ENCODE peak calls at places on chromosomes 1 and 21, in eight cellular contexts. One of them, this sample, is unnamed.

GRCh38 chr1:206469411-206469932 is 804 bp upstream of the IKBKE start:
- DNase-seq in NCI-H1105: no peak
- DNase-seq in ureter: no peak
- DNase-seq in left ventricle myocardium superior: no peak
- DNase-seq in kidney glomerular epithelial cell: peak
- DNase-seq in AG04450: no peak
- DNase-seq in stimulated activated CD8-positive, alpha-beta memory T cell treated with anti-CD3 and anti-CD28 coated beads, Interleukin-2, amount 100 ng/mL, for 1 hour: no peak
- DNase-seq in T-helper 2 cell: no peak
- DNase-seq in this sample: no peak

GRCh38 chr21:34278451-34278850 is 85.4 kb upstream of the KCNE2 start:
- DNase-seq in NCI-H1105: no peak
- DNase-seq in ureter: no peak
- DNase-seq in left ventricle myocardium superior: no peak
- DNase-seq in kidney glomerular epithelial cell: no peak
- DNase-seq in AG04450: no peak
- DNase-seq in stimulated activated CD8-positive, alpha-beta memory T cell treated with anti-CD3 and anti-CD28 coated beads, Interleukin-2, amount 100 ng/mL, for 1 hour: no peak
- DNase-seq in T-helper 2 cell: no peak
- DNase-seq in this sample: no peak

GRCh38 chr1:204728045-204728444 is 42.5 kb upstream of the LRRN2 start:
- DNase-seq in NCI-H1105: no peak
- DNase-seq in ureter: peak
- DNase-seq in left ventricle myocardium superior: no peak
- DNase-seq in kidney glomerular epithelial cell: no peak
- DNase-seq in AG04450: no peak
- DNase-seq in stimulated activated CD8-positive, alpha-beta memory T cell treated with anti-CD3 and anti-CD28 coated beads, Interleukin-2, amount 100 ng/mL, for 1 hour: no peak
- DNase-seq in T-helper 2 cell: no peak
- DNase-seq in this sample: no peak

GRCh38 chr1:20487236-20487590 is 1.2 kb upstream of the CAMK2N1 start:
- DNase-seq in NCI-H1105: no peak
- DNase-seq in ureter: no peak
- DNase-seq in left ventricle myocardium superior: no peak
- DNase-seq in kidney glomerular epithelial cell: no peak
- DNase-seq in AG04450: no peak
- DNase-seq in stimulated activated CD8-positive, alpha-beta memory T cell treated with anti-CD3 and anti-CD28 coated beads, Interleukin-2, amount 100 ng/mL, for 1 hour: no peak
- DNase-seq in T-helper 2 cell: no peak
- DNase-seq in this sample: no peak

GRCh38 chr21:30408782-30409494 is 13.1 kb downstream of the KRTAP13-1 start:
- DNase-seq in NCI-H1105: peak
- DNase-seq in ureter: no peak
- DNase-seq in left ventricle myocardium superior: peak
- DNase-seq in kidney glomerular epithelial cell: peak
- DNase-seq in AG04450: no peak
- DNase-seq in stimulated activated CD8-positive, alpha-beta memory T cell treated with anti-CD3 and anti-CD28 coated beads, Interleukin-2, amount 100 ng/mL, for 1 hour: no peak
- DNase-seq in T-helper 2 cell: no peak
- DNase-seq in this sample: no peak

GRCh38 chr21:29671728-29672127 is 268.1 kb downstream of the GRIK1 start:
- DNase-seq in NCI-H1105: no peak
- DNase-seq in ureter: no peak
- DNase-seq in left ventricle myocardium superior: no peak
- DNase-seq in kidney glomerular epithelial cell: no peak
- DNase-seq in AG04450: no peak
- DNase-seq in stimulated activated CD8-positive, alpha-beta memory T cell treated with anti-CD3 and anti-CD28 coated beads, Interleukin-2, amount 100 ng/mL, for 1 hour: no peak
- DNase-seq in T-helper 2 cell: no peak
- DNase-seq in this sample: no peak

GRCh38 chr1:24859063-24860010 is 70.7 kb downstream of the RUNX3 start:
- DNase-seq in NCI-H1105: no peak
- DNase-seq in ureter: no peak
- DNase-seq in left ventricle myocardium superior: no peak
- DNase-seq in kidney glomerular epithelial cell: no peak
- DNase-seq in AG04450: no peak
- DNase-seq in stimulated activated CD8-positive, alpha-beta memory T cell treated with anti-CD3 and anti-CD28 coated beads, Interleukin-2, amount 100 ng/mL, for 1 hour: no peak
- DNase-seq in T-helper 2 cell: no peak
- DNase-seq in this sample: no peak

GRCh38 chr1:230317823-230318819 is 108.0 kb downstream of the PGBD5 start:
- DNase-seq in NCI-H1105: no peak
- DNase-seq in ureter: no peak
- DNase-seq in left ventricle myocardium superior: no peak
- DNase-seq in kidney glomerular epithelial cell: no peak
- DNase-seq in AG04450: no peak
- DNase-seq in stimulated activated CD8-positive, alpha-beta memory T cell treated with anti-CD3 and anti-CD28 coated beads, Interleukin-2, amount 100 ng/mL, for 1 hour: no peak
- DNase-seq in T-helper 2 cell: no peak
- DNase-seq in this sample: no peak

GRCh38 chr1:184583837-184584236 is 170.8 kb downstream of the EDEM3 start:
- DNase-seq in NCI-H1105: no peak
- DNase-seq in ureter: no peak
- DNase-seq in left ventricle myocardium superior: no peak
- DNase-seq in kidney glomerular epithelial cell: no peak
- DNase-seq in AG04450: no peak
- DNase-seq in stimulated activated CD8-positive, alpha-beta memory T cell treated with anti-CD3 and anti-CD28 coated beads, Interleukin-2, amount 100 ng/mL, for 1 hour: no peak
- DNase-seq in T-helper 2 cell: no peak
- DNase-seq in this sample: no peak

GRCh38 chr1:97056386-97056785 is 334.8 kb downstream of the PTBP2 start:
- DNase-seq in NCI-H1105: no peak
- DNase-seq in ureter: no peak
- DNase-seq in left ventricle myocardium superior: no peak
- DNase-seq in kidney glomerular epithelial cell: no peak
- DNase-seq in AG04450: no peak
- DNase-seq in stimulated activated CD8-positive, alpha-beta memory T cell treated with anti-CD3 and anti-CD28 coated beads, Interleukin-2, amount 100 ng/mL, for 1 hour: no peak
- DNase-seq in T-helper 2 cell: no peak
- DNase-seq in this sample: no peak

GRCh38 chr1:116571215-116571919 is 541 bp upstream of the CD58 start:
- DNase-seq in NCI-H1105: no peak
- DNase-seq in ureter: no peak
- DNase-seq in left ventricle myocardium superior: peak
- DNase-seq in kidney glomerular epithelial cell: no peak
- DNase-seq in AG04450: no peak
- DNase-seq in stimulated activated CD8-positive, alpha-beta memory T cell treated with anti-CD3 and anti-CD28 coated beads, Interleukin-2, amount 100 ng/mL, for 1 hour: no peak
- DNase-seq in T-helper 2 cell: no peak
- DNase-seq in this sample: no peak

GRCh38 chr1:224169876-224170275 is 13.2 kb upstream of the DEGS1 start:
- DNase-seq in NCI-H1105: no peak
- DNase-seq in ureter: no peak
- DNase-seq in left ventricle myocardium superior: no peak
- DNase-seq in kidney glomerular epithelial cell: no peak
- DNase-seq in AG04450: no peak
- DNase-seq in stimulated activated CD8-positive, alpha-beta memory T cell treated with anti-CD3 and anti-CD28 coated beads, Interleukin-2, amount 100 ng/mL, for 1 hour: no peak
- DNase-seq in T-helper 2 cell: no peak
- DNase-seq in this sample: no peak

GRCh38 chr21:44299085-44299457 is 782 bp upstream of the PFKL start:
- DNase-seq in NCI-H1105: no peak
- DNase-seq in ureter: no peak
- DNase-seq in left ventricle myocardium superior: no peak
- DNase-seq in kidney glomerular epithelial cell: no peak
- DNase-seq in AG04450: no peak
- DNase-seq in stimulated activated CD8-positive, alpha-beta memory T cell treated with anti-CD3 and anti-CD28 coated beads, Interleukin-2, amount 100 ng/mL, for 1 hour: no peak
- DNase-seq in T-helper 2 cell: no peak
- DNase-seq in this sample: no peak

GRCh38 chr1:225670806-225671733 is 18.1 kb upstream of the ENAH start:
- DNase-seq in NCI-H1105: no peak
- DNase-seq in ureter: no peak
- DNase-seq in left ventricle myocardium superior: no peak
- DNase-seq in kidney glomerular epithelial cell: no peak
- DNase-seq in AG04450: no peak
- DNase-seq in stimulated activated CD8-positive, alpha-beta memory T cell treated with anti-CD3 and anti-CD28 coated beads, Interleukin-2, amount 100 ng/mL, for 1 hour: no peak
- DNase-seq in T-helper 2 cell: no peak
- DNase-seq in this sample: no peak

GRCh38 chr1:32972814-32973428 is 8.3 kb upstream of the RNF19B start:
- DNase-seq in NCI-H1105: peak
- DNase-seq in ureter: peak
- DNase-seq in left ventricle myocardium superior: peak
- DNase-seq in kidney glomerular epithelial cell: peak
- DNase-seq in AG04450: no peak
- DNase-seq in stimulated activated CD8-positive, alpha-beta memory T cell treated with anti-CD3 and anti-CD28 coated beads, Interleukin-2, amount 100 ng/mL, for 1 hour: no peak
- DNase-seq in T-helper 2 cell: no peak
- DNase-seq in this sample: peak

GRCh38 chr21:33949516-33950424 is 34.2 kb upstream of the ATP5PO start:
- DNase-seq in NCI-H1105: no peak
- DNase-seq in ureter: peak
- DNase-seq in left ventricle myocardium superior: no peak
- DNase-seq in kidney glomerular epithelial cell: no peak
- DNase-seq in AG04450: no peak
- DNase-seq in stimulated activated CD8-positive, alpha-beta memory T cell treated with anti-CD3 and anti-CD28 coated beads, Interleukin-2, amount 100 ng/mL, for 1 hour: peak
- DNase-seq in T-helper 2 cell: peak
- DNase-seq in this sample: no peak

GRCh38 chr1:117173006-117173405 is 37.7 kb downstream of the VTCN1 start:
- DNase-seq in NCI-H1105: no peak
- DNase-seq in ureter: no peak
- DNase-seq in left ventricle myocardium superior: no peak
- DNase-seq in kidney glomerular epithelial cell: no peak
- DNase-seq in AG04450: no peak
- DNase-seq in stimulated activated CD8-positive, alpha-beta memory T cell treated with anti-CD3 and anti-CD28 coated beads, Interleukin-2, amount 100 ng/mL, for 1 hour: no peak
- DNase-seq in T-helper 2 cell: no peak
- DNase-seq in this sample: no peak

GRCh38 chr1:98405581-98406059 is 255.9 kb upstream of the SNX7 start:
- DNase-seq in NCI-H1105: no peak
- DNase-seq in ureter: no peak
- DNase-seq in left ventricle myocardium superior: no peak
- DNase-seq in kidney glomerular epithelial cell: no peak
- DNase-seq in AG04450: no peak
- DNase-seq in stimulated activated CD8-positive, alpha-beta memory T cell treated with anti-CD3 and anti-CD28 coated beads, Interleukin-2, amount 100 ng/mL, for 1 hour: no peak
- DNase-seq in T-helper 2 cell: no peak
- DNase-seq in this sample: no peak

GRCh38 chr1:228794810-228795209 is 59.5 kb downstream of the RHOU start:
- DNase-seq in NCI-H1105: no peak
- DNase-seq in ureter: no peak
- DNase-seq in left ventricle myocardium superior: no peak
- DNase-seq in kidney glomerular epithelial cell: no peak
- DNase-seq in AG04450: no peak
- DNase-seq in stimulated activated CD8-positive, alpha-beta memory T cell treated with anti-CD3 and anti-CD28 coated beads, Interleukin-2, amount 100 ng/mL, for 1 hour: no peak
- DNase-seq in T-helper 2 cell: peak
- DNase-seq in this sample: peak

GRCh38 chr1:183163311-183163710 is 22.8 kb upstream of the LAMC2 start:
- DNase-seq in NCI-H1105: no peak
- DNase-seq in ureter: no peak
- DNase-seq in left ventricle myocardium superior: no peak
- DNase-seq in kidney glomerular epithelial cell: peak
- DNase-seq in AG04450: peak
- DNase-seq in stimulated activated CD8-positive, alpha-beta memory T cell treated with anti-CD3 and anti-CD28 coated beads, Interleukin-2, amount 100 ng/mL, for 1 hour: no peak
- DNase-seq in T-helper 2 cell: no peak
- DNase-seq in this sample: no peak

GRCh38 chr1:171245458-171246064 is 2.7 kb upstream of the FMO1 start:
- DNase-seq in NCI-H1105: no peak
- DNase-seq in ureter: no peak
- DNase-seq in left ventricle myocardium superior: no peak
- DNase-seq in kidney glomerular epithelial cell: peak
- DNase-seq in AG04450: no peak
- DNase-seq in stimulated activated CD8-positive, alpha-beta memory T cell treated with anti-CD3 and anti-CD28 coated beads, Interleukin-2, amount 100 ng/mL, for 1 hour: no peak
- DNase-seq in T-helper 2 cell: no peak
- DNase-seq in this sample: no peak

GRCh38 chr1:53656062-53656915 is 82.7 kb downstream of the GLIS1 start:
- DNase-seq in NCI-H1105: no peak
- DNase-seq in ureter: no peak
- DNase-seq in left ventricle myocardium superior: no peak
- DNase-seq in kidney glomerular epithelial cell: no peak
- DNase-seq in AG04450: peak
- DNase-seq in stimulated activated CD8-positive, alpha-beta memory T cell treated with anti-CD3 and anti-CD28 coated beads, Interleukin-2, amount 100 ng/mL, for 1 hour: no peak
- DNase-seq in T-helper 2 cell: no peak
- DNase-seq in this sample: no peak